ENCODE peak calls at places on chromosome 13, in five cellular contexts. D, Q, U, Y and L are unnamed samples.

GRCh38 chr13:113062691-113063090 is 42.9 kb upstream of the F7 start:
- DNase-seq in D (no peak), U (no peak), Q (no peak), Y (no peak), L (no peak)

GRCh38 chr13:28059214-28059613 is 41.2 kb downstream of the FLT3 start:
- DNase-seq in D (no peak), U (peak; percentile 45), Y (peak; percentile 9), Q (peak; percentile 30), L (no peak)

GRCh38 chr13:108475181-108475580 is 154.2 kb upstream of the MYO16 start:
- DNase-seq in U (no peak), Q (no peak), Y (no peak), D (no peak), L (no peak)

GRCh38 chr13:74751739-74752138 is 617.5 kb upstream of the KLF12 start:
- DNase-seq in Q (no peak), D (no peak), U (peak; percentile 41), Y (no peak), L (no peak)

GRCh38 chr13:110382229-110382628 is 75.1 kb downstream of the COL4A2 start:
- DNase-seq in U (no peak), D (no peak), Y (no peak), Q (peak; percentile 95), L (no peak)

GRCh38 chr13:74200081-74200480 is 65.9 kb upstream of the KLF12 start:
- DNase-seq in D (no peak), Y (no peak), Q (peak; percentile 52), U (no peak), L (no peak)

GRCh38 chr13:24184265-24184841 is 23.8 kb downstream of the SPATA13 start:
- DNase-seq in D (no peak), U (no peak), Y (no peak), Q (no peak), L (no peak)

GRCh38 chr13:20495087-20496023 is 30.3 kb downstream of the CRYL1 start:
- DNase-seq in Y (peak; percentile 57), U (peak; percentile 34), Q (peak; percentile 58), D (no peak), L (peak; percentile 59)

GRCh38 chr13:44249439-44249838 is 124.2 kb upstream of the SERP2 start:
- DNase-seq in D (peak; percentile 71), U (no peak), Q (peak; percentile 78), Y (no peak), L (no peak)